ENCODE peak calls at places on chromosome 19, in nine cellular contexts. V, S, G, T, Y, O, N, C and J are unnamed samples.
A peak's percentile ranks its signal among the peaks of the same experiment; 100 is the strongest.

GRCh38 chr19:44587863-44588752 is 25.3 kb upstream of the IGSF23 start:
- DNase-seq in T (no peak), G (no peak), Y (peak; percentile 49), V (no peak), O (no peak), N (no peak), S (peak; percentile 96), C (no peak), J (no peak)

GRCh38 chr19:7397687-7398086 is 49.0 kb downstream of the ARHGEF18 start:
- DNase-seq in O (no peak), G (no peak), V (no peak), S (peak; percentile 90), N (no peak), Y (no peak), C (no peak), T (no peak), J (no peak)

GRCh38 chr19:41194157-41194552 is 1.1 kb downstream of the CYP2S1 start:
- DNase-seq in N (no peak), C (no peak), O (no peak), V (no peak), T (no peak), Y (no peak), G (no peak), S (no peak), J (no peak)

GRCh38 chr19:40279120-40279551 is 6.0 kb downstream of the AKT2 start:
- DNase-seq in G (no peak), Y (no peak), T (peak; percentile 68), V (no peak), S (peak; percentile 38), N (no peak), O (peak; percentile 15), C (no peak), J (peak; percentile 65)

GRCh38 chr19:48490980-48491792 is 20.4 kb downstream of the LMTK3 start:
- DNase-seq in O (peak; percentile 82), T (no peak), Y (peak; percentile 81), N (peak; percentile 88), S (no peak), C (peak; percentile 71), V (peak; percentile 56), G (peak; percentile 94), J (no peak)

GRCh38 chr19:10797541-10798256 is 38.3 kb downstream of the TMED1 start:
- DNase-seq in N (no peak), V (no peak), G (no peak), Y (no peak), O (peak; percentile 25), S (no peak), C (peak; percentile 80), T (no peak), J (no peak)

GRCh38 chr19:42352216-42352892 is 26.9 kb downstream of the MEGF8 start:
- DNase-seq in N (peak; percentile 14), V (no peak), C (no peak), O (peak; percentile 58), S (peak; percentile 8), G (no peak), Y (peak; percentile 52), T (no peak), J (no peak)

GRCh38 chr19:56108447-56109195 is 12.5 kb downstream of the ZNF787 start:
- DNase-seq in C (no peak), N (no peak), S (peak; percentile 12), V (peak; percentile 57), G (no peak), T (peak; percentile 67), Y (no peak), O (no peak), J (no peak)

GRCh38 chr19:10111405-10111811 is at the start of gene P2RY11:
- DNase-seq in Y (no peak), N (no peak), V (no peak), G (no peak), T (peak; percentile 74), S (no peak), O (peak; percentile 23), C (no peak), J (peak; percentile 59)

GRCh38 chr19:33456076-33456844 is 65.3 kb downstream of the PEPD start:
- DNase-seq in Y (no peak), O (no peak), C (no peak), T (peak; percentile 29), N (no peak), S (no peak), V (no peak), G (no peak), J (peak; percentile 22)

GRCh38 chr19:7483720-7484201 is 5.1 kb downstream of the PEX11G start:
- DNase-seq in V (no peak), G (no peak), T (no peak), Y (no peak), S (no peak), N (no peak), C (no peak), O (peak; percentile 76), J (no peak)

GRCh38 chr19:33630880-33631627 is 9.3 kb downstream of the CHST8 start:
- DNase-seq in G (no peak), N (no peak), S (no peak), Y (no peak), T (no peak), O (no peak), C (no peak), V (peak; percentile 2), J (no peak)

DNA sequence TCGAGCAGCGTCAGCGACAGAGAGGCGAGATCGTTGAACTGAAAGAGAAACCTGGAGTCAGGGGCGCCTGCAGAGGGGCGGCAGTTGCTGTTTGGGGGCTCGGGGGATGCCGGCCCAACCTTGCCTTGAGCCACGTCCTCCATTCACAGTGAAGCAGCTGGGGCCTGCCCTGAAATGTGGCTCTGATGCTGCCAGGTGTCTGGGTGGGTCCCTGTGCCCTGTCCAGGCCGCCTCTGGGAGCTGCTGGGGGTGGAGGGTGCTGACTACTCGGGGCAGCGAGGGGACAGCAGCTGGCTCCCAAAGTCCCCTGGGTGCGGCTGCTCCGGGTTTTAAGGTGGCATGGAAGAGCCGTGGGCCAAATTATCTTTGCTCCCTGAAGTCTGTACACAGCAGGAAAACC is 17.7 kb upstream of the RANBP3 start:
- DNase-seq in S (no peak), G (no peak), V (no peak), T (no peak), Y (no peak), C (no peak), N (no peak), O (no peak), J (no peak)
- H3K4me1 ChIP-seq in S (no peaks in the 10 kb centered on the region), G (no peaks in the 10 kb centered on the region), V (peaks cover 9% of the 10 kb centered on the region), T (no peaks in the 10 kb centered on the region), Y (no peaks in the 10 kb centered on the region), C (no peaks in the 10 kb centered on the region), N (no peaks in the 10 kb centered on the region), O (peaks cover 32% of the 10 kb centered on the region), J (no peaks in the 10 kb centered on the region)

GRCh38 chr19:3949294-3949693 is 16.4 kb downstream of the NMRK2 start:
- DNase-seq in V (no peak), C (no peak), O (no peak), N (no peak), Y (no peak), G (peak; percentile 51), S (no peak), T (no peak), J (no peak)

GRCh38 chr19:3950871-3951861 is 18.3 kb downstream of the NMRK2 start:
- DNase-seq in Y (no peak), O (no peak), T (peak; percentile 68), N (no peak), V (no peak), C (peak; percentile 56), S (no peak), G (peak; percentile 62), J (no peak)

GRCh38 chr19:3945838-3946237 is 13.0 kb downstream of the NMRK2 start:
- DNase-seq in O (no peak), T (no peak), C (no peak), V (no peak), G (no peak), S (peak; percentile 29), Y (no peak), N (no peak), J (no peak)

GRCh38 chr19:3954107-3954506 is 16.8 kb downstream of the DAPK3 start:
- DNase-seq in G (peak; percentile 64), C (no peak), T (no peak), S (no peak), Y (no peak), O (no peak), V (no peak), N (no peak), J (no peak)

DNA sequence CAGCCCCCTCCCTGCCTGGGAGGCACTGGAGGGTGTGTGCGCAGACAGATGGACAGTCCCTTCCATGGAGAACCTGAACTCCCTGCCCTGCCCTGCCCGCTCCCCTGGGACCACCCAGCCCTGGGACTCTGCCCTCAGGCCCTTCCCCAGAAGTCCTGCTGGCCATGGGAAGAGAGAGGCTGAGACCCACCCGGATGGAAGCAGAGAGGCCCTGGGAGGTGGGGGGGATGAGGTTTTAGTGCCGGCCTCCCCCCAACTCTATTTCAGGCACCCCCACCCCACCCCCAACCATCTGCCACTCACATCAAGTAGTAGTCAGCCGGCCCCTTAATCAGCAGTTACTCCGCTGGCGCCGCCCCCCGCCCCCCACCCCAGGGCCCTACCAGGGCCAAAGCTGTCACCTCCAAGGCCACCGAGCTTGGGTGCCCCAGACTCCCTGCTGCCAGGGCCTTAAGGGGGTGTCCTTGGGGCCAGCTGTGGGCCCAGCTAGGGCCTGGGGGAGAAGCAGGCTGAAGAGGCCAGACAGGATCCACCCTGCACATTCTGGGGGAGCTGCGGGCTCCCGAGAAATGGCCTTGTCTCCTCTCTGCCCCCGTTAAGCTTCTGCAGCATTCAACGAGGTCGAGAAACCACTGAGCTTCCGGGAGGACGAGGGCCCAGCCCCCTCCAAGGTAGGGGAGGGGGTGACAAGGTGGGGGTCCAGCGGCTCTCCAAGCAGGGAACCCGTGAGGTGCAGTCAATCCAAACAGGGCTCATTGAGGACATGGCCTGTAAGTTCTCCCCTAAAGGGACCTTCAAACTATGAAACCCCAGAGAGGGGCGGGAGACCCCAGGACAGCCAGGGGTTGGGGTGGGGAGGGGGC is 17.4 kb downstream of the NMRK2 start:
- DNase-seq in C (peak; percentile 57), V (no peak), S (no peak), N (no peak), Y (no peak), O (no peak), T (no peak), G (peak; percentile 48), J (no peak)
- H3K4me3 ChIP-seq in C (peak overlapping the region; percentile 30), V (no peak overlapping the region), S (no peak overlapping the region), N (no peak overlapping the region), Y (no peak overlapping the region), O (no peak overlapping the region), T (no peak overlapping the region), G (no peak overlapping the region), J (no peak overlapping the region)

GRCh38 chr19:50333235-50333736 is 4.1 kb upstream of the KCNC3 start:
- DNase-seq in N (peak; percentile 96), C (peak; percentile 88), Y (peak; percentile 97), O (peak; percentile 87), V (peak; percentile 89), G (peak; percentile 97), S (peak; percentile 67), T (peak; percentile 94), J (peak; percentile 86)
- H3K4me1 ChIP-seq in N (peaks cover 10% of the 10 kb centered on the region), C (peaks cover 48% of the 10 kb centered on the region), Y (peaks cover 4% of the 10 kb centered on the region), O (peaks cover 38% of the 10 kb centered on the region), V (peaks cover 42% of the 10 kb centered on the region), G (no peaks in the 10 kb centered on the region), S (no peaks in the 10 kb centered on the region), T (no peaks in the 10 kb centered on the region), J (peaks cover 10% of the 10 kb centered on the region)

DNA sequence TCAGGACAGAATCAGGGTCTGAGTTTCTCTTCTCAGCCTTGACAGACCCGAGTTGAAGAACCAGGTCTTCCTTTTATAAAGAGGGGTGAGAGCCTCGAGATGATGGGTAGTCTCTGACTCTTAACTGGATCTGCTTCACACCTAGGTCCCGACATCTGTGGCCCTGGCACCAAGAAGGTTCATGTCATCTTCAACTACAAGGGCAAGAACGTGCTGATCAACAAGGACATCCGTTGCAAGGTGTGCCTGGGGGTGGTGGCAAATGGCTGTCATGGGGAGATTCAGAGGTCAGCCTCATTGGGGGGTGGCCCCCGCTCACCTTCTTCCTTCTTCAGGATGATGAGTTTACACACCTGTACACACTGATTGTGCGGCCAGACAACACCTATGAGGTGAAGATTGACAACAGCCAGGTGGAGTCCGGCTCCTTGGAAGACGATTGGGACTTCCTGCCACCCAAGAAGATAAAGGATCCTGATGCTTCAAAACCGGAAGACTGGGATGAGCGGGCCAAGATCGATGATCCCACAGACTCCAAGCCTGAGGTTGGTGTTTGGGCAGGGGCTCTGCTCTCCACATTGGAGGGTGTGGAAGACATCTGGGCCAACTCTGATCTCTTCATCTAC is 1.6 kb downstream of the CALR start:
- DNase-seq in V (no peak), S (no peak), N (no peak), G (no peak), O (no peak), Y (no peak), T (no peak), C (no peak), J (no peak)
- H3K4me3 ChIP-seq in V (peak overlapping the region; percentile 98), S (peak overlapping the region; percentile 80), N (peak overlapping the region; percentile 97), G (peak overlapping the region; percentile 99), O (peak overlapping the region; percentile 89), Y (peak overlapping the region; percentile 99), T (no peak overlapping the region), C (peak overlapping the region; percentile 91), J (no peak overlapping the region)